ENCODE peak calls at places on chromosomes 4 and X, in eight cellular contexts. L is H1, D is stomach, Z is heart left ventricle, W is transverse colon, U is H54, F is IMR-90, A is spleen. C is an unnamed sample.

GRCh38 chr4:117771647-117772337 is 262.5 kb upstream of the NDST3 start:
- DNase-seq in D (no peak), A (no peak), F (no peak), U (no peak), Z (no peak), W (no peak), L (peak), C (no peak)

GRCh38 chr4:149008415-149009025 is 566.3 kb upstream of the NR3C2 start:
- DNase-seq in Z (no peak), W (no peak), U (no peak), L (no peak), F (peak), A (no peak), D (no peak), C (no peak)

GRCh38 chr4:112130903-112131302 is 14.4 kb upstream of the FAM241A start:
- DNase-seq in L (no peak), W (no peak), Z (no peak), A (no peak), U (no peak), F (no peak), D (no peak), C (no peak)

GRCh38 chr4:121711263-121712000 is 14.7 kb upstream of the ANXA5 start:
- DNase-seq in L (peak), F (peak), A (peak), U (peak), D (peak), Z (peak), W (peak), C (peak)

GRCh38 chrX:68183612-68184214 is 249.6 kb downstream of the OPHN1 start:
- DNase-seq in F (peak), W (no peak), L (no peak), Z (no peak), A (no peak), U (no peak), D (no peak), C (no peak)

GRCh38 chrX:107766470-107767140 is 9.0 kb downstream of the TSC22D3 start:
- DNase-seq in Z (peak), L (no peak), W (peak), D (no peak), F (peak), A (no peak), U (no peak), C (peak)

GRCh38 chrX:13836575-13836974 is 19.7 kb upstream of the GPM6B start:
- DNase-seq in U (no peak), W (no peak), A (no peak), F (no peak), Z (no peak), D (no peak), L (no peak), C (no peak)

GRCh38 chr4:28444886-28445496 is 1584.3 kb downstream of the STIM2 start:
- DNase-seq in F (peak), Z (no peak), D (no peak), W (no peak), A (no peak), U (no peak), L (no peak), C (no peak)

GRCh38 chrX:57918750-57919436 is 8.6 kb upstream of the ZXDA start:
- DNase-seq in L (no peak), U (no peak), A (no peak), Z (no peak), F (peak), W (peak), D (peak), C (peak)

GRCh38 chr4:101471201-101471600 is 123.9 kb upstream of the PPP3CA start:
- DNase-seq in Z (no peak), L (no peak), D (no peak), U (no peak), A (no peak), F (no peak), W (no peak), C (no peak)

GRCh38 chr4:28001698-28002097 is 1141.1 kb downstream of the STIM2 start:
- DNase-seq in Z (no peak), L (no peak), W (no peak), U (no peak), F (no peak), A (no peak), D (no peak), C (no peak)

GRCh38 chr4:3869661-3870566 is 103.7 kb downstream of the ADRA2C start:
- DNase-seq in W (no peak), Z (no peak), F (no peak), L (no peak), D (no peak), U (no peak), A (peak), C (no peak)

GRCh38 chrX:134592303-134592702 is 66.0 kb downstream of the PLAC1 start:
- DNase-seq in L (no peak), D (no peak), U (no peak), A (no peak), W (no peak), F (no peak), Z (no peak), C (no peak)

GRCh38 chr4:23235613-23236390 is 543.1 kb downstream of the GBA3 start:
- DNase-seq in F (no peak), U (no peak), D (no peak), Z (no peak), A (no peak), L (no peak), W (no peak), C (peak)

GRCh38 chr4:109164011-109164410 is 138.4 kb downstream of the COL25A1 start:
- DNase-seq in A (no peak), W (no peak), Z (no peak), D (no peak), U (no peak), L (no peak), F (peak), C (no peak)

GRCh38 chr4:159444668-159445067 is 341.8 kb downstream of the RAPGEF2 start:
- DNase-seq in L (no peak), F (peak), W (no peak), Z (no peak), A (no peak), D (no peak), U (no peak), C (no peak)

GRCh38 chr4:140152015-140152703 is 1.8 kb downstream of the MAML3 start:
- DNase-seq in U (peak), F (no peak), D (peak), W (peak), L (no peak), A (peak), Z (peak), C (peak)

GRCh38 chrX:119303137-119303536 is 67.1 kb downstream of the PGRMC1 start:
- DNase-seq in D (no peak), W (no peak), A (no peak), Z (no peak), U (no peak), F (no peak), L (no peak), C (no peak)

GRCh38 chr4:65482410-65482809 is 187.9 kb downstream of the EPHA5 start:
- DNase-seq in F (no peak), A (no peak), Z (no peak), W (no peak), L (no peak), U (no peak), D (no peak), C (no peak)

GRCh38 chr4:89878611-89879010 is 16.0 kb upstream of the MMRN1 start:
- DNase-seq in Z (no peak), F (no peak), D (no peak), L (no peak), W (no peak), U (no peak), A (no peak), C (no peak)

GRCh38 chr4:2412885-2413716 is 5.3 kb downstream of the ZFYVE28 start:
- DNase-seq in L (peak), D (peak), A (peak), Z (peak), W (peak), F (peak), U (peak), C (peak)

GRCh38 chr4:176153124-176153523 is 42.3 kb downstream of the SPATA4 start:
- DNase-seq in A (no peak), W (no peak), L (no peak), Z (no peak), U (no peak), D (no peak), F (no peak), C (no peak)

GRCh38 chr4:120672558-120673147 is 249.9 kb downstream of the PRDM5 start:
- DNase-seq in Z (no peak), D (no peak), A (no peak), L (no peak), F (no peak), W (no peak), U (no peak), C (no peak)

GRCh38 chr4:147811878-147812277 is 80.0 kb downstream of the ARHGAP10 start:
- DNase-seq in A (no peak), D (no peak), L (no peak), U (no peak), Z (no peak), W (no peak), F (no peak), C (no peak)

GRCh38 chr4:122476126-122476525 is 19.6 kb upstream of the IL2 start:
- DNase-seq in L (no peak), D (no peak), W (no peak), A (no peak), Z (no peak), U (no peak), F (no peak), C (no peak)

GRCh38 chr4:177175473-177175872 is 134.2 kb upstream of the NEIL3 start:
- DNase-seq in A (no peak), D (no peak), Z (no peak), F (no peak), U (no peak), L (no peak), W (no peak), C (no peak)

GRCh38 chr4:90328558-90328957 is 201.4 kb downstream of the CCSER1 start:
- DNase-seq in F (peak), U (no peak), Z (peak), A (no peak), L (no peak), W (peak), D (no peak), C (peak)

GRCh38 chrX:15336023-15336413 is 695 bp upstream of the PIGA start:
- DNase-seq in F (peak), D (no peak), U (no peak), W (peak), A (no peak), Z (no peak), L (no peak), C (peak)

GRCh38 chr4:53592686-53593641 is 1.7 kb upstream of the LNX1 start:
- DNase-seq in D (peak), F (no peak), U (no peak), Z (peak), A (no peak), L (peak), W (peak), C (peak)

GRCh38 chrX:104165894-104166734 is at the start of gene FAM199X:
- DNase-seq in D (peak), L (peak), Z (peak), F (peak), W (peak), U (peak), A (peak), C (peak)
- TF ChIP-seq POLR2A in D (no peak), L (no peak), Z (peak), F (peak), W (peak), U (peak), A (no peak), C (peak)

DNA sequence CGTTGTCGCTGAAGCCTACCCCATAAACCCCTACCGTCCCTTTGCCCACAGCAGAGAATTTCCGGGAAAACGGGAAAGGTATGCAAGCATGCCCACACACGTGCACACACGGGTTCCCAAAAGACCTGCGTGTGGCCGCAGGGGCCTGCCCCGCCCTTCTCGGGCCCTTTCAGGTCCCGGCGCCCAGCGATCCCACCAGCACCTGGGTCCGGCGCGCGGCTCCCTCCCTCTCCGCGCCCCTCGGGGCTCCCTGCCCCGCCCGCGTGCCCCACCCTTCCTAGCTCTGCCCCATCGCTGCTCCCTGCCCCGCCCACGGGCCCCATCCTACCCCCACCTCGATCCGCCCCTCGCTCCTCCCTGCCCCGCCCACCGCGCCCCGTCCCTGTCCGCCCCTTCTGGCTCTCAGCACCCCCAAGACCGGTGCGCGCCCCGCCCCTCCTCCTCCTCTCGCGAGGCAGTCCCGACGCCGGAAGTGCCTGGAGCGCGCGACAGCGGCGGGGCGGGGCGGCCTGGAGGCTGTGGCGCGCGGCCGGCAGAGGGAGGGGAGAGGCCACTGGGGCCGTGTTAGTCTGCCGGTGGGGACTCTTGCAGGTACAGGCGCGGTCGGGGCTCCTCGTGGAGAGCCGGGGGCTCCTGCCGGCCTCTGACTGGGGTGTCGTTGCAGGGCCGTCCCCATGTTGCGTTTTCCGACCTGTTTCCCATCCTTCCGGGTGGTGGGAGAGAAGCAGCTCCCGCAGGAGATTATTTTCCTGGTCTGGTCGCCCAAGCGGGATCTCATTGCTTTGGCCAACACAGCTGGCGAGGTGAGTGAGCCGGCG is at the start of gene ANAPC4:
- DNase-seq in L (peak), F (peak), A (peak), U (peak), D (peak), W (peak), Z (peak), C (peak)
- TF ChIP-seq POLR2A in L (peak), F (no peak), A (peak), U (peak), D (peak), W (peak), Z (peak), C (peak)

GRCh38 chrX:136146614-136147319 is 566 bp upstream of the FHL1 start:
- DNase-seq in L (no peak), D (no peak), U (no peak), Z (peak), A (peak), W (no peak), F (no peak), C (no peak)

GRCh38 chrX:136147966-136148365 is 633 bp downstream of the FHL1 start:
- DNase-seq in L (no peak), A (no peak), F (no peak), U (no peak), Z (no peak), W (no peak), D (no peak), C (no peak)

GRCh38 chrX:136143714-136144113 is 3.6 kb upstream of the FHL1 start:
- DNase-seq in A (no peak), U (no peak), F (no peak), Z (no peak), D (no peak), W (no peak), L (no peak), C (no peak)

GRCh38 chrX:136148391-136148790 is 1.1 kb downstream of the FHL1 start:
- DNase-seq in Z (no peak), L (no peak), D (no peak), U (no peak), W (no peak), F (no peak), A (no peak), C (no peak)

GRCh38 chrX:136147320-136147901 is at the start of gene FHL1:
- DNase-seq in W (peak), D (peak), L (no peak), U (peak), Z (peak), A (peak), F (peak), C (peak)
- TF ChIP-seq POLR2A in W (no peak), D (no peak), L (no peak), U (no peak), Z (peak), A (no peak), F (no peak), C (no peak)

DNA sequence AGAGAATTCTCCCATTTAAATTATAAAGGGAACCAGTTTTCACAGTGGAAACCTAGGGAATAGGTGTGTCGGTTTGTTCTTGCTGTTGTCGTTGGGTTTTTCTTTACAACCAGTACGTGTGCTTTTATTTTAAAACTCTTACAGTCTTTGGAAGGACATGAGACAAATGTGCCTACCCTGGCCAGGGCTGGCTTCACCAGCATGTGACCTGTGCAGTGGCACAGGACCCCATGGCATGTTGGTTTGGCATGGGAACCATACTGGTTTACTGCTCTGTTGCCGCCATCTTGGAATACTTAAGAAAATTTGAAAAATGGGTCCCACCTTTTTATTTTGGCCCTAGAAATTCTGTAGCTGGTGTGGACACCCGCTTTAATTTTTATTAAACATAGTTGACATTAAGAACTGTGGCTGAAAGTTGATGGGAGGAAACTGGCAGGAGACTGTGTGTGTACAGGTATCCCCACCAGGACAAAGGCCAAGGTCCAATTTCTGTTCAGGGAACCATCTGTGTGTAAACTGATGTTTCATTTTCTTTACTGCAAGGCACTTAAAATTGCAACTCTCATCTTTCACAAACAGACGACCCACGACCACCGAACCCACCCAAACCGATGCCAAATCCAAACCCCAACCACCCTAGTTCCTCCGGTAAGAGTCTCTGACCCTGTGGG is 28.8 kb downstream of the CD99 start:
- DNase-seq in U (no peak), L (no peak), Z (no peak), W (no peak), F (no peak), D (no peak), A (no peak), C (no peak)
- TF ChIP-seq POLR2A in U (no peak), L (no peak), Z (no peak), W (no peak), F (no peak), D (no peak), A (no peak), C (no peak)

DNA sequence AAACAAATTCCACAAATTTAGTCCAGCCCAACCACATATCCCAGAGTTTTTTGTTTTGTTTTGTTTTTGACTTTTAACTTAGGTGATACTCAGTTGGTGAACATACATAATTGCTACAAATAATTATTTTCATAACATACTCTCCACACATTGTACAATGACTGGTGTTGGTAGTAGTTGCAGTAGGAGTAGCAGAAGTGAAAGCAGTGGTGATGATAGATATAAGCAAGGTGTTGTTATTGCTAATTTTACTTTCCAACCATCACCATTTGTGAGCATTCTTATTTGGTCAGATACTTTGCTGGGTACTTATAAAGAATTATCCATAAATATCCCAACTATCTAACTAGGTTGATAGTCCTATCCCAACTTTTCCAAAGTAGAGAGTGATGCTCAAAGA is 47.3 kb downstream of the ARHGAP24 start:
- DNase-seq in W (no peak), L (no peak), D (no peak), U (no peak), Z (no peak), A (no peak), F (no peak), C (no peak)
- TF ChIP-seq POLR2A in W (no peak), L (no peak), D (no peak), U (no peak), Z (no peak), A (no peak), F (no peak), C (no peak)

GRCh38 chrX:110021180-110022022 is 18.5 kb downstream of the TMEM164 start:
- DNase-seq in A (no peak), Z (peak), L (no peak), W (no peak), U (peak), D (no peak), F (peak), C (no peak)
- TF ChIP-seq POLR2A in A (no peak), Z (no peak), L (no peak), W (no peak), U (no peak), D (no peak), F (no peak), C (no peak)

DNA sequence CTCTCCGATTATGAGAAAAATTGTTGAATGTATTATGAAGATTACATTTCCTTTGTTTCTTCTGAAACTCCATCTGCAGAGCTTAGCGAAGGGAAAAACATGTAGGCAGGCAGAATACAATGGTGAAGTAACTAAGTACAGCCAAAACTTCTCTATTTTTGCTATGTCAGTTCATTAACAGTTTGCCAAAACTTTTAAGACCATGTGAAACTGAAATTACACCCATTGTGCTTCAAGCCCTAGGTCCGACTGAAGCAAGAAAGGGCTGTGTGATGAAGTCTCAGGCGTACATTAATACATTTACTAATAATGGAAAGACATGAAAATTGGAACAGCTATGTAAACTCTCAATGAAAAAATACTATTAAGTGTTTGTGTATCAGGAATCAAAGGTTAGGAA is 398.0 kb downstream of the MAPK10 start:
- DNase-seq in Z (no peak), L (no peak), F (no peak), A (no peak), U (no peak), D (no peak), W (no peak), C (no peak)
- TF ChIP-seq POLR2A in Z (no peak), L (no peak), F (no peak), A (no peak), U (no peak), D (no peak), W (no peak), C (no peak)

GRCh38 chr4:105236202-105236916 is 89.7 kb downstream of the TET2 start:
- DNase-seq in U (no peak), A (no peak), W (no peak), F (no peak), D (no peak), L (no peak), Z (no peak), C (no peak)
- TF ChIP-seq POLR2A in U (no peak), A (no peak), W (no peak), F (no peak), D (no peak), L (no peak), Z (no peak), C (no peak)

GRCh38 chr4:45971108-45971507 is 152.7 kb downstream of the GABRG1 start:
- DNase-seq in W (no peak), F (no peak), A (no peak), U (no peak), L (no peak), Z (no peak), D (no peak), C (no peak)
- TF ChIP-seq POLR2A in W (no peak), F (no peak), A (no peak), U (no peak), L (no peak), Z (no peak), D (no peak), C (no peak)